ENCODE peak calls at places on chromosomes 11 and 22, in seven cellular contexts. One of them, this sample, is unnamed.

GRCh38 chr11:108369064-108369463 is 98.3 kb downstream of the C11orf65 start:
- DNase-seq in activated naive CD4-positive, alpha-beta T cell treated with anti-CD3 and anti-CD28 coated beads, Interleukin-2, amount 50 U/mL, for 16 hours: no peak
- DNase-seq in T-helper 2 cell: no peak
- DNase-seq in mesendoderm: no peak
- DNase-seq in stromal cell of bone marrow: no peak
- DNase-seq in anterior cingulate cortex: no peak
- DNase-seq in mammary epithelial cell: no peak
- DNase-seq in this sample: no peak

GRCh38 chr22:50504245-50505211 is 3.0 kb downstream of the LMF2 start:
- DNase-seq in activated naive CD4-positive, alpha-beta T cell treated with anti-CD3 and anti-CD28 coated beads, Interleukin-2, amount 50 U/mL, for 16 hours: no peak
- DNase-seq in T-helper 2 cell: no peak
- DNase-seq in mesendoderm: no peak
- DNase-seq in stromal cell of bone marrow: no peak
- DNase-seq in anterior cingulate cortex: no peak
- DNase-seq in mammary epithelial cell: peak; percentile 76
- DNase-seq in this sample: no peak

GRCh38 chr22:19604711-19605268 is 80.6 kb upstream of the CLDN5 start:
- DNase-seq in activated naive CD4-positive, alpha-beta T cell treated with anti-CD3 and anti-CD28 coated beads, Interleukin-2, amount 50 U/mL, for 16 hours: no peak
- DNase-seq in T-helper 2 cell: no peak
- DNase-seq in mesendoderm: no peak
- DNase-seq in stromal cell of bone marrow: no peak
- DNase-seq in anterior cingulate cortex: no peak
- DNase-seq in mammary epithelial cell: no peak
- DNase-seq in this sample: no peak

GRCh38 chr11:60995798-60996197 is 24.3 kb downstream of the CD6 start:
- DNase-seq in activated naive CD4-positive, alpha-beta T cell treated with anti-CD3 and anti-CD28 coated beads, Interleukin-2, amount 50 U/mL, for 16 hours: no peak
- DNase-seq in T-helper 2 cell: no peak
- DNase-seq in mesendoderm: no peak
- DNase-seq in stromal cell of bone marrow: no peak
- DNase-seq in anterior cingulate cortex: no peak
- DNase-seq in mammary epithelial cell: no peak
- DNase-seq in this sample: no peak

GRCh38 chr11:83778598-83778997 is 492.4 kb upstream of the CCDC90B start:
- DNase-seq in activated naive CD4-positive, alpha-beta T cell treated with anti-CD3 and anti-CD28 coated beads, Interleukin-2, amount 50 U/mL, for 16 hours: no peak
- DNase-seq in T-helper 2 cell: no peak
- DNase-seq in mesendoderm: no peak
- DNase-seq in stromal cell of bone marrow: no peak
- DNase-seq in anterior cingulate cortex: no peak
- DNase-seq in mammary epithelial cell: peak; percentile 0
- DNase-seq in this sample: no peak

GRCh38 chr11:80873309-80873999 is 1432.6 kb upstream of the TENM4 start:
- DNase-seq in activated naive CD4-positive, alpha-beta T cell treated with anti-CD3 and anti-CD28 coated beads, Interleukin-2, amount 50 U/mL, for 16 hours: no peak
- DNase-seq in T-helper 2 cell: no peak
- DNase-seq in mesendoderm: no peak
- DNase-seq in stromal cell of bone marrow: no peak
- DNase-seq in anterior cingulate cortex: no peak
- DNase-seq in mammary epithelial cell: peak; percentile 73
- DNase-seq in this sample: no peak

GRCh38 chr11:125083312-125084056 is 20.4 kb downstream of the SLC37A2 start:
- DNase-seq in activated naive CD4-positive, alpha-beta T cell treated with anti-CD3 and anti-CD28 coated beads, Interleukin-2, amount 50 U/mL, for 16 hours: no peak
- DNase-seq in T-helper 2 cell: no peak
- DNase-seq in mesendoderm: no peak
- DNase-seq in stromal cell of bone marrow: no peak
- DNase-seq in anterior cingulate cortex: no peak
- DNase-seq in mammary epithelial cell: no peak
- DNase-seq in this sample: no peak

GRCh38 chr11:73404048-73404447 is 27.8 kb downstream of the RELT start:
- DNase-seq in activated naive CD4-positive, alpha-beta T cell treated with anti-CD3 and anti-CD28 coated beads, Interleukin-2, amount 50 U/mL, for 16 hours: no peak
- DNase-seq in T-helper 2 cell: no peak
- DNase-seq in mesendoderm: peak; percentile 76
- DNase-seq in stromal cell of bone marrow: peak; percentile 33
- DNase-seq in anterior cingulate cortex: no peak
- DNase-seq in mammary epithelial cell: peak; percentile 31
- DNase-seq in this sample: no peak

GRCh38 chr11:65572356-65573043 is at the start of gene FAM89B:
- DNase-seq in activated naive CD4-positive, alpha-beta T cell treated with anti-CD3 and anti-CD28 coated beads, Interleukin-2, amount 50 U/mL, for 16 hours: peak; percentile 89
- DNase-seq in T-helper 2 cell: peak; percentile 68
- DNase-seq in mesendoderm: peak; percentile 86
- DNase-seq in stromal cell of bone marrow: peak; percentile 78
- DNase-seq in anterior cingulate cortex: peak; percentile 17
- DNase-seq in mammary epithelial cell: peak; percentile 72
- DNase-seq in this sample: peak; percentile 68

GRCh38 chr22:19571207-19571795 is 47.1 kb upstream of the CLDN5 start:
- DNase-seq in activated naive CD4-positive, alpha-beta T cell treated with anti-CD3 and anti-CD28 coated beads, Interleukin-2, amount 50 U/mL, for 16 hours: no peak
- DNase-seq in T-helper 2 cell: no peak
- DNase-seq in mesendoderm: no peak
- DNase-seq in stromal cell of bone marrow: no peak
- DNase-seq in anterior cingulate cortex: no peak
- DNase-seq in mammary epithelial cell: no peak
- DNase-seq in this sample: no peak

GRCh38 chr22:31122532-31123291 is at the start of gene INPP5J:
- DNase-seq in activated naive CD4-positive, alpha-beta T cell treated with anti-CD3 and anti-CD28 coated beads, Interleukin-2, amount 50 U/mL, for 16 hours: no peak
- DNase-seq in T-helper 2 cell: no peak
- DNase-seq in mesendoderm: peak; percentile 66
- DNase-seq in stromal cell of bone marrow: no peak
- DNase-seq in anterior cingulate cortex: no peak
- DNase-seq in mammary epithelial cell: peak; percentile 35
- DNase-seq in this sample: peak; percentile 16

GRCh38 chr11:119872911-119873310 is 143.9 kb upstream of the NECTIN1 start:
- DNase-seq in activated naive CD4-positive, alpha-beta T cell treated with anti-CD3 and anti-CD28 coated beads, Interleukin-2, amount 50 U/mL, for 16 hours: no peak
- DNase-seq in T-helper 2 cell: no peak
- DNase-seq in mesendoderm: peak; percentile 21
- DNase-seq in stromal cell of bone marrow: no peak
- DNase-seq in anterior cingulate cortex: no peak
- DNase-seq in mammary epithelial cell: no peak
- DNase-seq in this sample: no peak

GRCh38 chr22:27616033-27616432 is 185.5 kb downstream of the MN1 start:
- DNase-seq in activated naive CD4-positive, alpha-beta T cell treated with anti-CD3 and anti-CD28 coated beads, Interleukin-2, amount 50 U/mL, for 16 hours: no peak
- DNase-seq in T-helper 2 cell: no peak
- DNase-seq in mesendoderm: no peak
- DNase-seq in stromal cell of bone marrow: no peak
- DNase-seq in anterior cingulate cortex: no peak
- DNase-seq in mammary epithelial cell: no peak
- DNase-seq in this sample: no peak

GRCh38 chr22:32801436-32802290 is at the start of gene TIMP3:
- DNase-seq in activated naive CD4-positive, alpha-beta T cell treated with anti-CD3 and anti-CD28 coated beads, Interleukin-2, amount 50 U/mL, for 16 hours: no peak
- DNase-seq in T-helper 2 cell: no peak
- DNase-seq in mesendoderm: peak; percentile 84
- DNase-seq in stromal cell of bone marrow: peak; percentile 82
- DNase-seq in anterior cingulate cortex: no peak
- DNase-seq in mammary epithelial cell: peak; percentile 66
- DNase-seq in this sample: no peak

GRCh38 chr11:111449696-111450479 is 62.3 kb downstream of the BTG4 start:
- DNase-seq in activated naive CD4-positive, alpha-beta T cell treated with anti-CD3 and anti-CD28 coated beads, Interleukin-2, amount 50 U/mL, for 16 hours: no peak
- DNase-seq in T-helper 2 cell: no peak
- DNase-seq in mesendoderm: no peak
- DNase-seq in stromal cell of bone marrow: no peak
- DNase-seq in anterior cingulate cortex: no peak
- DNase-seq in mammary epithelial cell: no peak
- DNase-seq in this sample: no peak

GRCh38 chr11:84012171-84012826 is 726.1 kb upstream of the CCDC90B start:
- DNase-seq in activated naive CD4-positive, alpha-beta T cell treated with anti-CD3 and anti-CD28 coated beads, Interleukin-2, amount 50 U/mL, for 16 hours: no peak
- DNase-seq in T-helper 2 cell: no peak
- DNase-seq in mesendoderm: no peak
- DNase-seq in stromal cell of bone marrow: no peak
- DNase-seq in anterior cingulate cortex: no peak
- DNase-seq in mammary epithelial cell: no peak
- DNase-seq in this sample: no peak

GRCh38 chr11:7332962-7333361 is 81.3 kb downstream of the SYT9 start:
- DNase-seq in activated naive CD4-positive, alpha-beta T cell treated with anti-CD3 and anti-CD28 coated beads, Interleukin-2, amount 50 U/mL, for 16 hours: no peak
- DNase-seq in T-helper 2 cell: no peak
- DNase-seq in mesendoderm: no peak
- DNase-seq in stromal cell of bone marrow: no peak
- DNase-seq in anterior cingulate cortex: no peak
- DNase-seq in mammary epithelial cell: no peak
- DNase-seq in this sample: no peak

GRCh38 chr11:63951779-63952536 is 13.2 kb downstream of the NAA40 start:
- DNase-seq in activated naive CD4-positive, alpha-beta T cell treated with anti-CD3 and anti-CD28 coated beads, Interleukin-2, amount 50 U/mL, for 16 hours: no peak
- DNase-seq in T-helper 2 cell: no peak
- DNase-seq in mesendoderm: peak; percentile 74
- DNase-seq in stromal cell of bone marrow: no peak
- DNase-seq in anterior cingulate cortex: no peak
- DNase-seq in mammary epithelial cell: peak; percentile 51
- DNase-seq in this sample: no peak

This sample was measured in NCI-H2107.